ENCODE peak calls at places on chromosomes 12 and 14, in nine cellular contexts. O, U, G, L, Y, D, B, T and I are unnamed samples.

GRCh38 chr12:123044351-123044750 is 63.9 kb downstream of the ARL6IP4 start:
- DNase-seq in G (no peak), D (no peak), U (no peak), Y (no peak), T (no peak), B (no peak), O (no peak), L (no peak), I (no peak)

GRCh38 chr12:124916370-124917134 is 2.1 kb upstream of the UBC start:
- DNase-seq in T (no peak), D (no peak), O (no peak), G (peak; percentile 95), L (peak; percentile 78), B (peak; percentile 89), Y (peak; percentile 86), U (no peak), I (peak; percentile 84)

GRCh38 chr14:55297611-55298323 is 26.5 kb downstream of the FBXO34 start:
- DNase-seq in O (no peak), L (no peak), B (peak; percentile 73), Y (peak; percentile 84), D (no peak), G (no peak), U (no peak), T (peak; percentile 57), I (peak; percentile 67)

GRCh38 chr12:101769865-101770264 is 30.6 kb upstream of the SYCP3 start:
- DNase-seq in L (no peak), B (no peak), G (no peak), T (no peak), Y (no peak), D (no peak), O (no peak), U (no peak), I (no peak)

GRCh38 chr12:113186033-113186365 is 478 bp downstream of the RITA1 start:
- DNase-seq in T (no peak), L (no peak), G (peak; percentile 37), D (no peak), O (no peak), B (no peak), Y (no peak), U (no peak), I (no peak)

GRCh38 chr14:90499908-90500664 is 103.3 kb downstream of the CALM1 start:
- DNase-seq in U (no peak), T (no peak), D (no peak), Y (no peak), L (no peak), O (no peak), G (no peak), B (no peak), I (no peak)

GRCh38 chr12:27826076-27826475 is 46.0 kb upstream of the MANSC4 start:
- DNase-seq in O (no peak), B (no peak), D (no peak), T (no peak), Y (no peak), G (no peak), U (no peak), L (no peak), I (peak; percentile 18)

GRCh38 chr12:109804820-109805761 is 28.1 kb downstream of the TRPV4 start:
- DNase-seq in Y (peak; percentile 69), U (peak; percentile 77), L (peak; percentile 57), G (peak; percentile 27), O (peak; percentile 78), D (peak; percentile 47), T (peak; percentile 80), B (peak; percentile 46), I (peak; percentile 20)

GRCh38 chr12:40010899-40011774 is 94.7 kb downstream of the SLC2A13 start:
- DNase-seq in T (no peak), G (peak; percentile 52), D (no peak), B (peak; percentile 35), U (peak; percentile 61), L (peak; percentile 21), Y (peak; percentile 77), O (no peak), I (peak; percentile 63)

GRCh38 chr12:122064034-122064777 is 14.3 kb upstream of the MLXIP start:
- DNase-seq in L (peak; percentile 93), Y (peak; percentile 92), T (peak; percentile 84), B (peak; percentile 35), O (peak; percentile 78), U (peak; percentile 100), G (peak; percentile 89), D (no peak), I (peak; percentile 50)

GRCh38 chr12:21643758-21644157 is 13.9 kb downstream of the LDHB start:
- DNase-seq in U (no peak), T (no peak), Y (no peak), G (no peak), L (no peak), B (no peak), O (no peak), D (no peak), I (no peak)

GRCh38 chr14:103067231-103067954 is 10.0 kb upstream of the CDC42BPB start:
- DNase-seq in B (no peak), G (peak; percentile 48), T (no peak), L (no peak), Y (peak; percentile 61), U (no peak), D (no peak), O (peak; percentile 73), I (peak; percentile 53)

GRCh38 chr12:124730455-124730932 is 133.2 kb downstream of the SCARB1 start:
- DNase-seq in L (peak; percentile 60), D (no peak), T (no peak), Y (no peak), G (peak; percentile 73), B (no peak), U (no peak), O (no peak), I (no peak)

GRCh38 chr14:23055621-23056256 is 1.6 kb downstream of the CDH24 start:
- DNase-seq in D (no peak), O (peak; percentile 37), L (no peak), G (peak; percentile 34), U (no peak), T (no peak), B (no peak), Y (no peak), I (no peak)

GRCh38 chr14:75176142-75176820 is at the start of gene TMED10:
- DNase-seq in Y (peak; percentile 94), D (peak; percentile 85), T (peak; percentile 91), G (peak; percentile 83), U (peak; percentile 86), O (peak; percentile 91), L (peak; percentile 87), B (peak; percentile 84), I (peak; percentile 81)

GRCh38 chr12:119415714-119416113 is 81.2 kb downstream of the CCDC60 start:
- DNase-seq in L (no peak), U (no peak), B (no peak), O (no peak), T (no peak), D (no peak), G (no peak), Y (peak; percentile 25), I (no peak)

GRCh38 chr12:77324763-77325468 is 259.5 kb upstream of the E2F7 start:
- DNase-seq in Y (peak; percentile 70), B (peak; percentile 44), G (peak; percentile 75), T (peak; percentile 72), O (peak; percentile 79), U (peak; percentile 85), L (peak; percentile 71), D (no peak), I (peak; percentile 12)

GRCh38 chr14:33809456-33809855 is 141.4 kb downstream of the EGLN3 start:
- DNase-seq in U (no peak), G (no peak), O (no peak), L (no peak), B (no peak), D (no peak), Y (no peak), T (no peak), I (no peak)

GRCh38 chr12:69476276-69477017 is 6.3 kb downstream of the FRS2 start:
- DNase-seq in L (no peak), O (no peak), Y (no peak), G (no peak), B (no peak), D (no peak), T (no peak), U (no peak), I (no peak)

DNA sequence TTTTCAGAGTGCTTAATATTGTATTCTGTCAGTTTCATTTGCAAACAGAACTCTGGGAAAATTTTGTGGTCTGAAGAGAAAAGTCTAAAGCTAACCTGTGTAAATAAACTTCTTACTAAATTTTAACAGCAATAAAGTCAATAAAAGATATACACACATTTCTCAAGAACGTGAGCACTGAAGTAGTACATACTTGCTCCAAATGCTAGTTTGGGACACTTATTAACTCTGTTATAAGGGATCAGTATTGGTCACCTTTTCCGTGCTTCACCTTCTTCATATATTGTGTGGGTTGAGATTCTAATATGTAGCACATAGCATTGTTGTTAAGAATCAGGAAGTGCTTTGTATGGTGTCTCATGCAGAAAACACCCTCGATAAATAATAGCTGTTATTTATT is 300.7 kb downstream of the ACSS3 start:
- DNase-seq in T (no peak), B (no peak), O (no peak), L (no peak), D (no peak), Y (no peak), U (no peak), G (no peak), I (no peak)
- H3K27ac ChIP-seq in T (no peak overlapping the region), B (no peak overlapping the region), O (no peak overlapping the region), L (no peak overlapping the region), D (no peak overlapping the region), Y (no peak overlapping the region), U (no peak overlapping the region), G (no peak overlapping the region), I (no peak overlapping the region)

DNA sequence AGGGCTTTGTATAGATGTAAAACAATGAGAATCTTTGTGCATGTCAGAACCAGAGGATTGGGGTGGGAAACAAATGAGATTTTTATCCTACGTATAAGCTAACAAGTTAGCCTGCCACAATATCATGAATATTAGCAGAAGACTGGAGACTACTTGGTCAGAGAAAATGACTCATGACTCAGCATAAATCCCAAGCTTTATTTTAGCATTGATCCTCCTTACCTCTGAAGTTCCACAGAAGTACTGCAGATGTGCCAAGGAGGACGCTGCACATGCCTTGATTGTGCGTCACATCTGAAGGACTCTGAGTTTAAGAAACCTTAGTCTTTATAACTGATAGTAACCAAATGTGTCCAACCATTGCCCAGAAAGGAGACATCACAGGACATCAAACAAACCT is 234.0 kb upstream of the RPL10L start:
- DNase-seq in B (no peak), T (no peak), L (no peak), Y (no peak), G (no peak), U (no peak), D (no peak), O (no peak), I (no peak)
- H3K27me3 ChIP-seq in B (no peaks in the 10 kb centered on the region), T (no peaks in the 10 kb centered on the region), L (no peaks in the 10 kb centered on the region), Y (no peaks in the 10 kb centered on the region), G (no peaks in the 10 kb centered on the region), U (no peaks in the 10 kb centered on the region), D (no peaks in the 10 kb centered on the region), O (no peaks in the 10 kb centered on the region), I (no peaks in the 10 kb centered on the region)

DNA sequence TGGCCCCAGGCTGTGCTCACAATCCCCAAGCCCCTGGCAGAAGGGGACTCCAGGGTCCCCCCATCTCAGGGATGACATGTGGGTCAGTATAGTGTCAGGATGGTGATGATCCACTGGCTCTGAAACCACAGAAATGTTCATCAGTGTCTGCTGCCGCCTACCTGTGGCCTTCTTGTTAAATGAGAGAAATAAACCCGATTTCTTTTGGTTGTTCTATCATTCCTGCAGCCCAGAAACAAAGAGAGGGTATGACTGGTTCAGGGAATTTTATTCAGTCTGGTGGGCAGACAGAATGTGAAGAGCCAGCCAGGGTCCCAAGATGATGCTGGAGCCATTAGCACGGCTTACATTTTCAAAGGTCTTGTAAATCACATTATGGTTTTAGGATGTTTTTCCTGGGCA is 86.6 kb downstream of the CRADD start:
- DNase-seq in U (no peak), B (no peak), T (no peak), G (peak; percentile 41), D (no peak), O (no peak), L (no peak), Y (no peak), I (no peak)
- TF ChIP-seq CTCF in U (peak; percentile 29), B (no peak), T (no peak), G (no peak), D (no peak), O (no peak), L (peak; percentile 23), Y (no peak), I (peak; percentile 57)

GRCh38 chr12:66304296-66304915 is 2.1 kb downstream of the HELB start:
- DNase-seq in L (no peak), Y (no peak), B (no peak), T (no peak), U (no peak), D (no peak), O (no peak), G (no peak), I (no peak)
- H3K27ac ChIP-seq in L (no peak overlapping the region), Y (no peak overlapping the region), B (no peak overlapping the region), T (no peak overlapping the region), U (no peak overlapping the region), D (peak overlapping the region; percentile 77), O (peak overlapping the region; percentile 88), G (no peak overlapping the region), I (no peak overlapping the region)